ENCODE peak calls at places on chromosomes 6 and 20, in nine cellular contexts. One of them, this sample, is unnamed.

GRCh38 chr20:50355593-50356521 is 154.3 kb upstream of the PTPN1 start:
- DNase-seq in RCC 7860: no peak
- DNase-seq in HTR-8/SVneo: no peak
- DNase-seq in anterior cingulate cortex: no peak
- DNase-seq in Calu3: no peak
- DNase-seq in HFF-Myc: no peak
- DNase-seq in ovary: no peak
- DNase-seq in tibial artery: no peak
- DNase-seq in posterior vena cava: peak
- DNase-seq in this sample: no peak

GRCh38 chr20:41424546-41424945 is 57.9 kb upstream of the EMILIN3 start:
- DNase-seq in HFF-Myc: no peak
- DNase-seq in HTR-8/SVneo: no peak
- DNase-seq in ovary: no peak
- DNase-seq in posterior vena cava: no peak
- DNase-seq in tibial artery: no peak
- DNase-seq in RCC 7860: no peak
- DNase-seq in Calu3: no peak
- DNase-seq in anterior cingulate cortex: no peak
- DNase-seq in this sample: no peak

GRCh38 chr6:45185403-45186251 is 142.5 kb upstream of the RUNX2 start:
- DNase-seq in RCC 7860: no peak
- DNase-seq in HTR-8/SVneo: no peak
- DNase-seq in posterior vena cava: no peak
- DNase-seq in HFF-Myc: no peak
- DNase-seq in Calu3: no peak
- DNase-seq in tibial artery: no peak
- DNase-seq in ovary: no peak
- DNase-seq in anterior cingulate cortex: no peak
- DNase-seq in this sample: no peak

GRCh38 chr6:39218868-39219567 is 10.3 kb downstream of the KCNK5 start:
- DNase-seq in ovary: no peak
- DNase-seq in HTR-8/SVneo: no peak
- DNase-seq in HFF-Myc: no peak
- DNase-seq in RCC 7860: no peak
- DNase-seq in Calu3: no peak
- DNase-seq in posterior vena cava: no peak
- DNase-seq in anterior cingulate cortex: no peak
- DNase-seq in tibial artery: no peak
- DNase-seq in this sample: no peak

GRCh38 chr20:50216543-50217206 is 26.0 kb downstream of the CEBPB start:
- DNase-seq in HTR-8/SVneo: no peak
- DNase-seq in Calu3: no peak
- DNase-seq in tibial artery: peak
- DNase-seq in ovary: no peak
- DNase-seq in HFF-Myc: no peak
- DNase-seq in anterior cingulate cortex: no peak
- DNase-seq in RCC 7860: no peak
- DNase-seq in posterior vena cava: no peak
- DNase-seq in this sample: no peak

GRCh38 chr6:139943391-139943790 is 568.9 kb upstream of the CITED2 start:
- DNase-seq in HTR-8/SVneo: peak
- DNase-seq in posterior vena cava: no peak
- DNase-seq in HFF-Myc: peak
- DNase-seq in ovary: no peak
- DNase-seq in Calu3: peak
- DNase-seq in tibial artery: no peak
- DNase-seq in anterior cingulate cortex: no peak
- DNase-seq in RCC 7860: peak
- DNase-seq in this sample: no peak

GRCh38 chr6:137791281-137792159 is 75.5 kb upstream of the TNFAIP3 start:
- DNase-seq in Calu3: no peak
- DNase-seq in RCC 7860: no peak
- DNase-seq in anterior cingulate cortex: no peak
- DNase-seq in HTR-8/SVneo: no peak
- DNase-seq in tibial artery: no peak
- DNase-seq in HFF-Myc: no peak
- DNase-seq in posterior vena cava: no peak
- DNase-seq in ovary: no peak
- DNase-seq in this sample: no peak

GRCh38 chr6:168650686-168651085 is 209.7 kb downstream of the SMOC2 start:
- DNase-seq in tibial artery: no peak
- DNase-seq in ovary: peak
- DNase-seq in Calu3: peak
- DNase-seq in HTR-8/SVneo: no peak
- DNase-seq in HFF-Myc: no peak
- DNase-seq in anterior cingulate cortex: no peak
- DNase-seq in RCC 7860: no peak
- DNase-seq in posterior vena cava: no peak
- DNase-seq in this sample: no peak

GRCh38 chr20:32382102-32382950 is 24.2 kb downstream of the ASXL1 start:
- DNase-seq in RCC 7860: no peak
- DNase-seq in tibial artery: no peak
- DNase-seq in Calu3: no peak
- DNase-seq in HTR-8/SVneo: no peak
- DNase-seq in anterior cingulate cortex: no peak
- DNase-seq in HFF-Myc: no peak
- DNase-seq in ovary: no peak
- DNase-seq in posterior vena cava: no peak
- DNase-seq in this sample: peak

GRCh38 chr20:46575394-46575793 is 24.9 kb upstream of the OCSTAMP start:
- DNase-seq in tibial artery: no peak
- DNase-seq in anterior cingulate cortex: no peak
- DNase-seq in ovary: no peak
- DNase-seq in posterior vena cava: no peak
- DNase-seq in HTR-8/SVneo: no peak
- DNase-seq in Calu3: no peak
- DNase-seq in RCC 7860: no peak
- DNase-seq in HFF-Myc: no peak
- DNase-seq in this sample: no peak

GRCh38 chr6:151143337-151143736 is 96.4 kb upstream of the AKAP12 start:
- DNase-seq in ovary: no peak
- DNase-seq in HFF-Myc: no peak
- DNase-seq in HTR-8/SVneo: no peak
- DNase-seq in Calu3: no peak
- DNase-seq in tibial artery: no peak
- DNase-seq in anterior cingulate cortex: no peak
- DNase-seq in RCC 7860: no peak
- DNase-seq in posterior vena cava: no peak
- DNase-seq in this sample: no peak

GRCh38 chr6:114039835-114040234 is 68.9 kb upstream of the HDAC2 start:
- DNase-seq in tibial artery: no peak
- DNase-seq in Calu3: no peak
- DNase-seq in HFF-Myc: no peak
- DNase-seq in RCC 7860: no peak
- DNase-seq in HTR-8/SVneo: no peak
- DNase-seq in posterior vena cava: no peak
- DNase-seq in anterior cingulate cortex: no peak
- DNase-seq in ovary: no peak
- DNase-seq in this sample: no peak

GRCh38 chr6:109379706-109380105 is 2.6 kb downstream of the CD164 start:
- DNase-seq in HTR-8/SVneo: no peak
- DNase-seq in RCC 7860: no peak
- DNase-seq in Calu3: no peak
- DNase-seq in anterior cingulate cortex: no peak
- DNase-seq in ovary: no peak
- DNase-seq in posterior vena cava: no peak
- DNase-seq in tibial artery: no peak
- DNase-seq in HFF-Myc: no peak
- DNase-seq in this sample: no peak

This sample was measured in cerebellar cortex.